ENCODE peak calls at places on chromosomes 6 and 20, in eight cellular contexts. T is uterus, B is transverse colon, G is left lung, Y is psoas muscle, X is hepatocyte, O is lung, V is ovary. K is an unnamed sample.

GRCh38 chr6:30127238-30128093 is 8.5 kb upstream of the TRIM40 start:
- DNase-seq in T (no peak), B (no peak), G (no peak), Y (no peak), X (no peak), O (no peak), V (no peak), K (no peak)

GRCh38 chr20:48923149-48923718 is 1.7 kb downstream of the ARFGEF2 start:
- DNase-seq in T (no peak), B (no peak), G (no peak), Y (no peak), X (no peak), O (no peak), V (no peak), K (no peak)

GRCh38 chr6:22082278-22082677 is 214.6 kb downstream of the PRL start:
- DNase-seq in T (no peak), B (no peak), G (no peak), Y (no peak), X (no peak), O (no peak), V (no peak), K (no peak)

GRCh38 chr6:68572525-68572924 is 62.6 kb upstream of the ADGRB3 start:
- DNase-seq in T (no peak), B (no peak), G (no peak), Y (no peak), X (peak), O (no peak), V (no peak), K (no peak)

GRCh38 chr20:23877524-23877923 is 2.0 kb downstream of the CST5 start:
- DNase-seq in T (no peak), B (no peak), G (no peak), Y (no peak), X (no peak), O (no peak), V (no peak), K (no peak)

GRCh38 chr6:55704421-55704820 is 125.4 kb upstream of the HMGCLL1 start:
- DNase-seq in T (no peak), B (no peak), G (no peak), Y (no peak), X (no peak), O (no peak), V (no peak), K (no peak)

GRCh38 chr6:163466839-163467390 is 52.4 kb downstream of the QKI start:
- DNase-seq in T (no peak), B (no peak), G (no peak), Y (no peak), X (no peak), O (no peak), V (no peak), K (no peak)

GRCh38 chr6:103122766-103123601 is 1729.5 kb downstream of the GRIK2 start:
- DNase-seq in T (no peak), B (peak), G (peak), Y (no peak), X (peak), O (peak), V (no peak), K (peak)

GRCh38 chr20:6718660-6719059 is 48.8 kb upstream of the BMP2 start:
- DNase-seq in T (no peak), B (no peak), G (no peak), Y (no peak), X (peak), O (no peak), V (no peak), K (no peak)

GRCh38 chr20:15200139-15200538 is 862.7 kb upstream of the FLRT3 start:
- DNase-seq in T (no peak), B (no peak), G (no peak), Y (no peak), X (no peak), O (no peak), V (no peak), K (no peak)

GRCh38 chr6:45657243-45657642 is 279.5 kb upstream of the SUPT3H start:
- DNase-seq in T (no peak), B (no peak), G (no peak), Y (no peak), X (no peak), O (no peak), V (no peak), K (no peak)

GRCh38 chr6:112879920-112880413 is 532.8 kb downstream of the RFPL4B start:
- DNase-seq in T (no peak), B (peak), G (peak), Y (peak), X (peak), O (peak), V (no peak), K (peak)

GRCh38 chr20:44273231-44274215 is 26.4 kb downstream of the GDAP1L1 start:
- DNase-seq in T (no peak), B (no peak), G (no peak), Y (no peak), X (no peak), O (no peak), V (no peak), K (no peak)

GRCh38 chr6:111715321-111715720 is 109.6 kb upstream of the TRAF3IP2 start:
- DNase-seq in T (no peak), B (no peak), G (no peak), Y (no peak), X (no peak), O (no peak), V (no peak), K (no peak)

GRCh38 chr20:22005535-22005934 is 300.1 kb downstream of the PAX1 start:
- DNase-seq in T (no peak), B (no peak), G (no peak), Y (no peak), X (no peak), O (no peak), V (no peak), K (no peak)

GRCh38 chr6:96939019-96939805 is 14.7 kb downstream of the KLHL32 start:
- DNase-seq in T (no peak), B (no peak), G (no peak), Y (no peak), X (no peak), O (no peak), V (no peak), K (no peak)

GRCh38 chr6:25014806-25015560 is 79.2 kb upstream of the RIPOR2 start:
- DNase-seq in T (peak), B (no peak), G (no peak), Y (no peak), X (peak), O (no peak), V (no peak), K (no peak)

GRCh38 chr6:165825416-165825815 is 162.4 kb upstream of the PDE10A start:
- DNase-seq in T (no peak), B (no peak), G (no peak), Y (no peak), X (no peak), O (no peak), V (no peak), K (no peak)

GRCh38 chr20:24960861-24961260 is 11.8 kb downstream of the CST7 start:
- DNase-seq in T (no peak), B (no peak), G (no peak), Y (no peak), X (no peak), O (no peak), V (no peak), K (no peak)

GRCh38 chr6:33823806-33824205 is 20.0 kb upstream of the MLN start:
- DNase-seq in T (no peak), B (no peak), G (no peak), Y (no peak), X (no peak), O (no peak), V (no peak), K (no peak)

GRCh38 chr6:49570474-49571079 is 20.1 kb downstream of the C6orf141 start:
- DNase-seq in T (no peak), B (no peak), G (no peak), Y (no peak), X (no peak), O (no peak), V (no peak), K (no peak)

GRCh38 chr6:168533428-168533827 is 92.4 kb downstream of the SMOC2 start:
- DNase-seq in T (no peak), B (no peak), G (no peak), Y (no peak), X (no peak), O (no peak), V (peak), K (no peak)

GRCh38 chr6:57423468-57423867 is 106.0 kb downstream of the PRIM2 start:
- DNase-seq in T (no peak), B (no peak), G (no peak), Y (no peak), X (no peak), O (no peak), V (no peak), K (no peak)

GRCh38 chr6:122712093-122712863 is 67.2 kb upstream of the FABP7 start:
- DNase-seq in T (no peak), B (no peak), G (no peak), Y (no peak), X (no peak), O (no peak), V (no peak), K (no peak)

GRCh38 chr6:7723554-7723953 is 2.3 kb upstream of the BMP6 start:
- DNase-seq in T (no peak), B (no peak), G (no peak), Y (no peak), X (no peak), O (no peak), V (no peak), K (no peak)

DNA sequence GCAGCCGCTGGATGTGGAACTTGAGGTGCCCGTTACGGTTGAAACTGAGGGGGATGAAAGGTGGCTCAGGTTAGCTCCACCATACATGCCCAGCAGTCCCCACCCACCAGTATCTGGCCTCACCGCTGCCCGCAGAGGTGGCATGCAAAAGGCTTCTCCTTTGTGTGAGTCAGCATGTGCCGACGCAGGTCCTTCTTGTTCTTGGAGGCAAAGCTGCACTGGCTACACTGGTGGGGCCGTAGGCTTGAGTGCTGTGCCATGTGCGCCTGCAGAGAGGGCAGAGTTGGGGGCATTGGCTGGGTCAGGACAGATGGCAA is 15.8 kb downstream of the PCIF1 start:
- DNase-seq in T (no peak), B (no peak), G (no peak), Y (no peak), X (no peak), O (no peak), V (no peak), K (no peak)
- H3K27ac ChIP-seq in T (no peak), B (no peak), G (no peak), Y (no peak), X (no peak), O (no peak), V (no peak), K (no peak)

DNA sequence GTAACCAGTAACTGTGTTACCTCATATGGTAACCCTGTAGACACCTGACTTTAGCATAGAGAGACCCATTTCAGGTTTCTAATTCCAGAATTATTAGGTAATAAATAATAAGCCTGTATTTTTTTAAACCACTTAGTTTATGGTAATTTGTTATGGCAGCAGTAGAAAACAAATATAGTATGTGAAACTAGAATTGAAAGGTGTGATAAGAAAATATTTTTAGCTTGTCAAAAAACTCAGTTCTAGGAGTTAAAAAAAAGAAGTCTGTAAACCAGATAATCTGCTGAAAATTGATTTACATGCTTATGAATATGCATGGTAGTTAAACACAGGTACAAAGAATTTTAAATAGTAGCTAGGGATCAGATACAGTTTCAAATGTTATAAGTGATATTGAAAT is 695.0 kb upstream of the GJE1 start:
- DNase-seq in T (no peak), B (no peak), G (no peak), Y (no peak), X (no peak), O (no peak), V (no peak), K (no peak)
- H3K4me3 ChIP-seq in T (no peak), B (no peak), G (no peak), Y (no peak), X (no peak), O (no peak), V (no peak), K (no peak)

DNA sequence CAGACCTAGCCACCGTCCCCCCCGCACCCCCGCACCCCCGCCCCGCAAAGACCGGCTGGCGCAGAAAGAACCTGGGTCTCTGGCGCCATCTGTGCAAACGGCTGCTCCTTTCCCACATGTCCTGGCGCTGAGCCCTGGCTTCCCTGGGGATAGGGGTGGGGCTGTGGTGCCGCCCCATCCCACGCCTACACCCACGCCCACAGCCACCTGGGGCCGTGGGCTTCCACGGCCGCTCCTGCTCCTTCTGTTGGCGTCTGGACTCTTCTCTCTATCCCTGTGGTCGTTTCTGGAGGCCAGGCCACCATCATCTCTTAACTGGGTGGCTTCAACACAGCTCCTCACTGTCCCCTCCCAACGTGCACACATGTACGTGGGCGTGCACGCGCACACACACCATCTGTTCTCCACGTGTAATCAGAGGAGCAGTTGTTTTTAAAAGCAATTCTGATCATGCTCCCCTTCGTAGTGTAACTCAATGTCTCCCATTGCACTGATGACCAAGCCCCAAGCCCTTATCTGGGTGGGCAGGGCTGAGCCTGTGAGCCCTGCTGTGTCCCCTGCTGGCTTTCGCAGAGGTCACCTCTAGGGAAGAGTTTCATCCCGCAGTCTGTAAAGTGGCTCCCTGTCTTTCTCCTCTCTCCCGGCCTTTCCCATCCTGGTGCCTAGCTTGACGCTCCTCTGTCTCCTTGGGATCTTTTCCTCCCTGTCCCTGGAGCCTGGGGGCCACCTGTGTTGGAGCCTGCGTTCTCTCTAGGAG is 31.9 kb upstream of the FAM83D start:
- DNase-seq in T (no peak), B (no peak), G (no peak), Y (no peak), X (no peak), O (no peak), V (no peak), K (no peak)
- TF ChIP-seq CTCF in T (no peak), B (peak), G (no peak), Y (no peak), X (no peak), O (no peak), V (no peak), K (no peak)

GRCh38 chr6:156984178-156984738 is 207.1 kb downstream of the ARID1B start:
- DNase-seq in T (no peak), B (no peak), G (no peak), Y (no peak), X (no peak), O (no peak), V (no peak), K (no peak)
- H3K27ac ChIP-seq in T (no peak), B (no peak), G (no peak), Y (no peak), X (no peak), O (no peak), V (no peak), K (no peak)

DNA sequence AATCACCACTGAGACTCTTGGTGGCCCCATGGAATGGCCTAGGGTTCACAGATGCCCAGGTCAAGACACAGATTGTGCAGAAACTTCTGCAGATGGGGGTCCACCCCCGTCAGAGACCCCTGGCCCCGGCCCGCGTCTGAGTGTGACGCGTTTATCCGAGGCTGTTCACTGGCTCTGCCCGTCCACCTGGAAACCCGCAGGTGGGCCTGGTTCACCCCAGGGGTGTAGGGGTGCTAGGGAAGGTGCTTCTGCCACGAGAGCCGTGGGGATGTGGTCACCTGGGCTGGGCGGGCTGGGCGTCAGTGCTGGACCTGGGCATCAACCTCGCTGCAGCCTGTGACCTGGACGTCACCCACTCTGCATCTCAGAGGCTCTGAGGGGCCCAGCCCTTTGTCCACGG is 39.5 kb upstream of the GATA5 start:
- DNase-seq in T (no peak), B (no peak), G (no peak), Y (no peak), X (no peak), O (no peak), V (no peak), K (no peak)
- H3K4me3 ChIP-seq in T (no peak), B (no peak), G (no peak), Y (no peak), X (no peak), O (no peak), V (no peak), K (no peak)